ENCODE peak calls at places on chromosomes 4 and X, in seven cellular contexts. X, B, O, M, H, Q and U are unnamed samples.
A peak's percentile ranks its signal among the peaks of the same experiment; 100 is the strongest.

GRCh38 chr4:172514011-172514410 is 654.6 kb upstream of the GALNT7 start:
- DNase-seq in X (peak; percentile 37), B (no peak), O (peak; percentile 3), M (no peak), H (no peak), Q (peak; percentile 35), U (no peak)

GRCh38 chr4:65819192-65819591 is 148.9 kb upstream of the EPHA5 start:
- DNase-seq in X (no peak), B (no peak), O (no peak), M (no peak), H (no peak), Q (no peak), U (no peak)

GRCh38 chrX:49029876-49030275 is 13.3 kb downstream of the TFE3 start:
- DNase-seq in X (no peak), B (no peak), O (peak; percentile 57), M (peak; percentile 60), H (no peak), Q (no peak), U (no peak)

GRCh38 chrX:139094671-139095592 is 383.4 kb upstream of the FGF13 start:
- DNase-seq in X (peak; percentile 58), B (no peak), O (no peak), M (no peak), H (no peak), Q (no peak), U (no peak)

GRCh38 chr4:147839200-147839599 is 107.3 kb downstream of the ARHGAP10 start:
- DNase-seq in X (no peak), B (no peak), O (no peak), M (no peak), H (no peak), Q (no peak), U (no peak)

GRCh38 chr4:77028241-77028640 is 47.5 kb downstream of the CCNI start:
- DNase-seq in X (no peak), B (no peak), O (no peak), M (no peak), H (no peak), Q (no peak), U (no peak)

GRCh38 chrX:38458071-38458470 is 103.3 kb upstream of the TSPAN7 start:
- DNase-seq in X (no peak), B (no peak), O (peak; percentile 6), M (no peak), H (no peak), Q (no peak), U (no peak)

GRCh38 chrX:2351999-2352995 is 148.5 kb downstream of the DHRSX start:
- DNase-seq in X (peak; percentile 72), B (no peak), O (no peak), M (peak; percentile 37), H (no peak), Q (no peak), U (no peak)

GRCh38 chr4:68342139-68342538 is 7.8 kb downstream of the YTHDC1 start:
- DNase-seq in X (no peak), B (no peak), O (peak; percentile 24), M (no peak), H (no peak), Q (no peak), U (no peak)

GRCh38 chrX:10197597-10198210 is 40.9 kb downstream of the CLCN4 start:
- DNase-seq in X (no peak), B (no peak), O (peak; percentile 9), M (no peak), H (no peak), Q (no peak), U (no peak)

GRCh38 chr4:2413821-2414610 is 4.4 kb downstream of the ZFYVE28 start:
- DNase-seq in X (no peak), B (no peak), O (peak; percentile 63), M (peak; percentile 69), H (no peak), Q (no peak), U (no peak)

GRCh38 chr4:118967393-118967792 is 78.7 kb downstream of the SYNPO2 start:
- DNase-seq in X (no peak), B (no peak), O (no peak), M (no peak), H (no peak), Q (peak; percentile 62), U (no peak)

GRCh38 chr4:2630556-2631273 is 94.3 kb downstream of the FAM193A start:
- DNase-seq in X (no peak), B (no peak), O (peak; percentile 35), M (no peak), H (no peak), Q (peak; percentile 56), U (no peak)

GRCh38 chr4:42965326-42965725 is 72.8 kb downstream of the GRXCR1 start:
- DNase-seq in X (no peak), B (no peak), O (peak; percentile 7), M (no peak), H (no peak), Q (no peak), U (peak; percentile 10)

GRCh38 chrX:103608305-103608963 is 671 bp downstream of the TCEAL3 start:
- DNase-seq in X (no peak), B (no peak), O (no peak), M (no peak), H (peak; percentile 13), Q (no peak), U (no peak)

GRCh38 chrX:103613362-103613761 is 5.6 kb downstream of the TCEAL3 start:
- DNase-seq in X (no peak), B (no peak), O (no peak), M (no peak), H (no peak), Q (no peak), U (no peak)

GRCh38 chrX:103610282-103610681 is 2.5 kb downstream of the TCEAL3 start:
- DNase-seq in X (no peak), B (no peak), O (no peak), M (no peak), H (no peak), Q (no peak), U (no peak)

DNA sequence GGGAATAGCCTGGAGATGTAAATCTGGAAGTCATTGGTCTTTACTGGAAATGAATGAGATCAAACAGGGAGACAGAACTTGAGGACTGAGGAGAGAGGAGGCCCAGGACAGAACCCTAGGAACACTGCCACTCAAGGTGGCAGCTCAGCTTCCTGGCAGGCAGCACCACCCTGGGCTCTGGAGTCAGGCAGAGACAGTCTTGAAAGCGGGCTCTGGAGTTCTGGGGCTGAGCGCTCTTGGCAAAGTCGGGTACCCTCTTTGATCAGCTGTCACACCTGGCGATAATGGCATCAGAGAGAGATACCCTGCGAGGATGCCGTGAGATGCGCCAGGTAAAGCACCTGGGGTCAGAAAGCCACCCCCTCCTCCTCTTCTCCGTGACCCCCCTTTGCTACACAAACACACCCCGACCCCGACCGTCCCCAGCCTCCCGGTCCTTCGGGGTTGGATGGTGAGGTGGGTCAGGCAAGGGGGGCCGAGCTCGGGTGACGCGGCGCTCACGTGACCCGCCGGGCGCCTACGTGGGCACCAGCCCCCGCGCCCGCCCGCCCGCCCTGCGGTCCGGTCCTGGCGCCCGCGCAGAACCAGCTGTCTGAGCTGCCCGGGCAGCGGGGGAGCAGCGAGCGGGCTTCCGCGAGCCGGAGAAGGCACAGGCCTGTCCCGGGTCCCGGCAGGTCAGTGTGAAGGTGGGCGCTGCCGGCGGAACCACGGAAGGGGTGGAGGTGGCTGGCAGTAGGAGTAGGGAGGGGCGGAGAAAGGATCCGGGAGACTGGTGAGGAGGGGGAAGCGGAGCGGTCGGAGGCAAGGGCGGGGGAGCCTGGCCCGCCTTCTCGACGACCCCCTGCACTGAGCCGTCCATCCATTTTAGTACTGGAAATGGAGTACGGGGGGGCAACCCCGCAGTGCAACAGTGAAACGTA is at the start of gene TCEAL3:
- DNase-seq in X (no peak), B (peak; percentile 40), O (peak; percentile 62), M (no peak), H (peak; percentile 56), Q (peak; percentile 82), U (no peak)
- H3K27ac ChIP-seq in X (no peak within 1 kb of the TSS), B (peak within 1 kb of the TSS; percentile 85), O (no peak within 1 kb of the TSS), M (no peak within 1 kb of the TSS), H (peak within 1 kb of the TSS; percentile 68), Q (peak within 1 kb of the TSS; percentile 90), U (no peak within 1 kb of the TSS)

GRCh38 chr4:102815981-102816380 is 11.4 kb downstream of the UBE2D3 start:
- DNase-seq in X (peak; percentile 51), B (no peak), O (no peak), M (no peak), H (no peak), Q (no peak), U (no peak)

GRCh38 chr4:102823464-102823863 is 3.9 kb downstream of the UBE2D3 start:
- DNase-seq in X (no peak), B (no peak), O (no peak), M (no peak), H (no peak), Q (no peak), U (no peak)

GRCh38 chr4:102819588-102820365 is 7.6 kb downstream of the UBE2D3 start:
- DNase-seq in X (no peak), B (no peak), O (no peak), M (no peak), H (no peak), Q (no peak), U (no peak)

GRCh38 chr4:102817021-102817605 is 10.2 kb downstream of the UBE2D3 start:
- DNase-seq in X (no peak), B (no peak), O (no peak), M (no peak), H (no peak), Q (no peak), U (no peak)

DNA sequence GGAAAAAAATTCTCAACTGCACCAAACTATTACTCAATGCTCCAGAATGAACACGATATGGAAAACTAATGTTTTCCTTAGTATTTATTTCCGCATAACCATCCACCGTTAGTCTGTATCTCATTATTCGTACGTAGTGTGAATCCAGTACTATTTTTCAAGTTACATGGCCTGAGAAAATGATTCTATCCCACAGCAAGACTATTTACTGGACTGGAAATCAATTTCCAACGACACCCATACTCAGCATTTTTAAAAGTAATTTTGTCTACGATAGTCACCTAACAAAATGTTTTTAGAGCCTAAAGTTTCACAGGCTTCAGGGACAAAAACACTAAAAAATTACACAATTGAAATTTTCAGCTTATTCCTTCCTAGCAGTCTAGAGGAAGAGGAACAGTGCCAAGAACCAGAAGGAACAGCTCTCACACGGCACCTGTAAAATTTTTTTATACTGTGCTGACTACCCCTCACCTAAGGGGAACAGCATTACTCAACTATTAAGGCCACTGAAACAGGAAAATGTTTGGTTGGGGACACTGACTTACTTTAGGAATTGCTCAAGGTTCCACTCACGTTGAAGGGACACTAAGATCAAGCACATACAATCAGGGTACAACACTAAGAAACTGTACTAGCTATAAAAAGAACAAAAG is 9.6 kb downstream of the UBE2D3 start:
- DNase-seq in X (no peak), B (no peak), O (no peak), M (no peak), H (no peak), Q (no peak), U (no peak)
- H3K4me1 ChIP-seq in X (peaks cover 5% of the 10 kb centered on the region), B (peaks cover 100% of the 10 kb centered on the region), O (peaks cover 70% of the 10 kb centered on the region), M (peaks cover 36% of the 10 kb centered on the region), H (peaks cover 84% of the 10 kb centered on the region), Q (peaks cover 96% of the 10 kb centered on the region), U (peaks cover 43% of the 10 kb centered on the region)

GRCh38 chrX:150201841-150202240 is 161.3 kb upstream of the MAMLD1 start:
- DNase-seq in X (no peak), B (no peak), O (no peak), M (no peak), H (no peak), Q (no peak), U (no peak)
- H3K27ac ChIP-seq in X (no peak overlapping the region), B (no peak overlapping the region), O (no peak overlapping the region), M (no peak overlapping the region), H (no peak overlapping the region), Q (no peak overlapping the region), U (no peak overlapping the region)

DNA sequence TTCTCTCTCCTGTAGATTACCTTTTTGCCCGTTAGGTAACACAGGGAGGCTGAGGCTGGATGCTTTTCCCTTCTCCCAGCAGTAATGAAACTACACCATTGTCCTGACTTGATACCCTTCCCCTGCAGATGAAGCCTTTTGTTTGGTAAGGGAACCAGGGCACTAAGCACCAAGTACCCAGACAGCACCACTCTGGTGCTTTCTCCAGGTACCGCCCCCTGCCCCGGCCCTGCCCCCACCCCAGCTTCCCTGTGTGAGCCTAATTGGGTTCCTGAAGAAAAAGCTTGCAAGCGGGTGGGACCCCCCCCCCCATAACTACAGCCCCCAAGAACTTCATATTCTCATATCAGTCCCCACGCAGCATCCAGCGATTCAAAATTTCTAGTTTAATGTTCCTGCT is 79.8 kb downstream of the JADE3 start:
- DNase-seq in X (no peak), B (no peak), O (no peak), M (no peak), H (no peak), Q (no peak), U (no peak)
- H3K4me1 ChIP-seq in X (no peaks in the 10 kb centered on the region), B (no peaks in the 10 kb centered on the region), O (peaks cover 24% of the 10 kb centered on the region), M (no peaks in the 10 kb centered on the region), H (no peaks in the 10 kb centered on the region), Q (no peaks in the 10 kb centered on the region), U (no peaks in the 10 kb centered on the region)